ENCODE peak calls at places on chromosome 20, in four cellular contexts. One of them, this sample, is unnamed.

GRCh38 chr20:62955519-62956386 is 3.2 kb downstream of the SLC17A9 start:
- DNase-seq in lung: no peak
- DNase-seq in transverse colon: peak; percentile 38
- DNase-seq in PC-3: no peak
- DNase-seq in this sample: no peak

GRCh38 chr20:43926691-43927090 is 12.0 kb downstream of the TOX2 start:
- DNase-seq in transverse colon: no peak
- DNase-seq in PC-3: no peak
- DNase-seq in lung: no peak
- DNase-seq in this sample: no peak

GRCh38 chr20:8808180-8808535 is 260.7 kb upstream of the PLCB4 start:
- DNase-seq in lung: no peak
- DNase-seq in PC-3: no peak
- DNase-seq in transverse colon: no peak
- DNase-seq in this sample: no peak

GRCh38 chr20:46270977-46271744 is 37.1 kb downstream of the CDH22 start:
- DNase-seq in lung: no peak
- DNase-seq in transverse colon: no peak
- DNase-seq in PC-3: no peak
- DNase-seq in this sample: no peak

GRCh38 chr20:13510837-13511488 is 127.8 kb downstream of the TASP1 start:
- DNase-seq in PC-3: no peak
- DNase-seq in lung: no peak
- DNase-seq in transverse colon: no peak
- DNase-seq in this sample: no peak

GRCh38 chr20:32626859-32627636 is 41.9 kb upstream of the NOL4L start:
- DNase-seq in PC-3: no peak
- DNase-seq in transverse colon: peak; percentile 24
- DNase-seq in lung: no peak
- DNase-seq in this sample: no peak

GRCh38 chr20:55790178-55790577 is 215.1 kb downstream of the CBLN4 start:
- DNase-seq in PC-3: no peak
- DNase-seq in lung: no peak
- DNase-seq in transverse colon: no peak
- DNase-seq in this sample: no peak

GRCh38 chr20:1281279-1282057 is 15.4 kb downstream of the SNPH start:
- DNase-seq in lung: no peak
- DNase-seq in PC-3: no peak
- DNase-seq in transverse colon: no peak
- DNase-seq in this sample: peak; percentile 33

GRCh38 chr20:6863798-6864201 is 96.3 kb downstream of the BMP2 start:
- DNase-seq in transverse colon: no peak
- DNase-seq in lung: no peak
- DNase-seq in PC-3: no peak
- DNase-seq in this sample: no peak

GRCh38 chr20:23445596-23446217 is 6.2 kb downstream of the CSTL1 start:
- DNase-seq in transverse colon: no peak
- DNase-seq in lung: no peak
- DNase-seq in PC-3: peak; percentile 93
- DNase-seq in this sample: no peak

GRCh38 chr20:7980332-7981046 is 39.1 kb downstream of the TMX4 start:
- DNase-seq in transverse colon: no peak
- DNase-seq in PC-3: peak; percentile 62
- DNase-seq in lung: no peak
- DNase-seq in this sample: no peak

GRCh38 chr20:6632187-6632586 is 135.3 kb upstream of the BMP2 start:
- DNase-seq in transverse colon: peak; percentile 26
- DNase-seq in lung: no peak
- DNase-seq in PC-3: no peak
- DNase-seq in this sample: no peak

GRCh38 chr20:58389324-58389967 is 417 bp downstream of the VAPB start:
- DNase-seq in lung: peak; percentile 28
- DNase-seq in transverse colon: peak; percentile 48
- DNase-seq in PC-3: peak; percentile 52
- DNase-seq in this sample: no peak

GRCh38 chr20:33811763-33812672 is 870 bp downstream of the CHMP4B start:
- DNase-seq in lung: peak; percentile 69
- DNase-seq in transverse colon: peak; percentile 67
- DNase-seq in PC-3: peak; percentile 66
- DNase-seq in this sample: peak; percentile 83

GRCh38 chr20:37475258-37475657 is 45.8 kb upstream of the NNAT start:
- DNase-seq in lung: no peak
- DNase-seq in transverse colon: no peak
- DNase-seq in PC-3: no peak
- DNase-seq in this sample: no peak

GRCh38 chr20:53434662-53435061 is 159.0 kb downstream of the ZNF217 start:
- DNase-seq in PC-3: no peak
- DNase-seq in lung: no peak
- DNase-seq in transverse colon: no peak
- DNase-seq in this sample: no peak

GRCh38 chr20:43843096-43843964 is 71.3 kb upstream of the TOX2 start:
- DNase-seq in PC-3: peak; percentile 96
- DNase-seq in lung: peak; percentile 11
- DNase-seq in transverse colon: no peak
- DNase-seq in this sample: no peak

GRCh38 chr20:19288061-19288460 is 75.6 kb downstream of the SLC24A3 start:
- DNase-seq in PC-3: no peak
- DNase-seq in lung: no peak
- DNase-seq in transverse colon: no peak
- DNase-seq in this sample: no peak

GRCh38 chr20:25421107-25421506 is 13.6 kb downstream of the GINS1 start:
- DNase-seq in lung: no peak
- DNase-seq in transverse colon: no peak
- DNase-seq in PC-3: no peak
- DNase-seq in this sample: no peak

GRCh38 chr20:18001131-18001921 is 32.5 kb downstream of the MGME1 start:
- DNase-seq in PC-3: peak; percentile 69
- DNase-seq in transverse colon: peak; percentile 44
- DNase-seq in lung: peak; percentile 50
- DNase-seq in this sample: peak; percentile 78

GRCh38 chr20:62606551-62607201 is 35.6 kb upstream of the SLCO4A1 start:
- DNase-seq in transverse colon: peak; percentile 28
- DNase-seq in PC-3: no peak
- DNase-seq in lung: no peak
- DNase-seq in this sample: no peak

GRCh38 chr20:35511814-35512420 is 17.5 kb downstream of the C20orf173 start:
- DNase-seq in lung: no peak
- DNase-seq in transverse colon: peak; percentile 30
- DNase-seq in PC-3: peak; percentile 68
- DNase-seq in this sample: no peak

GRCh38 chr20:37876863-37877262 is 26.1 kb upstream of the VSTM2L start:
- DNase-seq in lung: no peak
- DNase-seq in PC-3: no peak
- DNase-seq in transverse colon: no peak
- DNase-seq in this sample: no peak

GRCh38 chr20:63693975-63694595 is 2.4 kb upstream of the TNFRSF6B start:
- DNase-seq in lung: no peak
- DNase-seq in transverse colon: no peak
- DNase-seq in PC-3: no peak
- DNase-seq in this sample: peak; percentile 69

GRCh38 chr20:835220-836045 is 1.9 kb downstream of the FAM110A start:
- DNase-seq in lung: no peak
- DNase-seq in PC-3: no peak
- DNase-seq in transverse colon: no peak
- DNase-seq in this sample: no peak

GRCh38 chr20:44640522-44640921 is 11.0 kb downstream of the ADA start:
- DNase-seq in PC-3: no peak
- DNase-seq in lung: no peak
- DNase-seq in transverse colon: no peak
- DNase-seq in this sample: no peak

GRCh38 chr20:7586481-7586880 is 353.8 kb downstream of the HAO1 start:
- DNase-seq in transverse colon: no peak
- DNase-seq in PC-3: no peak
- DNase-seq in lung: no peak
- DNase-seq in this sample: no peak

GRCh38 chr20:1245578-1245977 is 19.7 kb downstream of the RAD21L1 start:
- DNase-seq in lung: no peak
- DNase-seq in transverse colon: no peak
- DNase-seq in PC-3: no peak
- DNase-seq in this sample: no peak

GRCh38 chr20:19275630-19276071 is 63.2 kb downstream of the SLC24A3 start:
- DNase-seq in PC-3: no peak
- DNase-seq in transverse colon: peak; percentile 63
- DNase-seq in lung: peak; percentile 79
- DNase-seq in this sample: peak; percentile 79

GRCh38 chr20:61954276-61955021 is 111.2 kb downstream of the TAF4 start:
- DNase-seq in lung: no peak
- DNase-seq in transverse colon: no peak
- DNase-seq in PC-3: no peak
- DNase-seq in this sample: no peak

GRCh38 chr20:1811621-1812498 is 83.3 kb upstream of the SIRPA start:
- DNase-seq in PC-3: no peak
- DNase-seq in lung: no peak
- DNase-seq in transverse colon: no peak
- DNase-seq in this sample: no peak

GRCh38 chr20:63183422-63184146 is 32.3 kb downstream of the YTHDF1 start:
- DNase-seq in lung: peak; percentile 34
- DNase-seq in transverse colon: peak; percentile 27
- DNase-seq in PC-3: peak; percentile 64
- DNase-seq in this sample: no peak

GRCh38 chr20:24782801-24783630 is 166.1 kb upstream of the CST7 start:
- DNase-seq in lung: no peak
- DNase-seq in transverse colon: no peak
- DNase-seq in PC-3: peak; percentile 28
- DNase-seq in this sample: no peak

GRCh38 chr20:36506253-36506652 is 35.1 kb upstream of the MYL9 start:
- DNase-seq in transverse colon: no peak
- DNase-seq in PC-3: peak; percentile 42
- DNase-seq in lung: no peak
- DNase-seq in this sample: no peak

GRCh38 chr20:35307666-35308653 is 15.7 kb upstream of the FAM83C start:
- DNase-seq in transverse colon: no peak
- DNase-seq in PC-3: peak; percentile 94
- DNase-seq in lung: no peak
- DNase-seq in this sample: no peak

GRCh38 chr20:21102691-21103311 is 3.4 kb downstream of the LINC00237 start:
- DNase-seq in lung: peak; percentile 42
- DNase-seq in PC-3: no peak
- DNase-seq in transverse colon: peak; percentile 47
- DNase-seq in this sample: no peak

GRCh38 chr20:16689906-16690305 is 39.9 kb upstream of the SNRPB2 start:
- DNase-seq in lung: no peak
- DNase-seq in PC-3: no peak
- DNase-seq in transverse colon: no peak
- DNase-seq in this sample: no peak
- H3K27ac ChIP-seq in lung: no peak overlapping the region
- H3K27ac ChIP-seq in PC-3: no peak overlapping the region
- H3K27ac ChIP-seq in transverse colon: no peak overlapping the region
- H3K27ac ChIP-seq in this sample: no peak overlapping the region

GRCh38 chr20:3686867-3687321 is 5.1 kb upstream of the ADAM33 start:
- DNase-seq in transverse colon: peak; percentile 81
- DNase-seq in PC-3: peak; percentile 72
- DNase-seq in lung: peak; percentile 58
- DNase-seq in this sample: peak; percentile 91
- TF ChIP-seq CTCF in transverse colon: no peak
- TF ChIP-seq CTCF in PC-3: no peak
- TF ChIP-seq CTCF in lung: no peak
- TF ChIP-seq CTCF in this sample: no peak

DNA sequence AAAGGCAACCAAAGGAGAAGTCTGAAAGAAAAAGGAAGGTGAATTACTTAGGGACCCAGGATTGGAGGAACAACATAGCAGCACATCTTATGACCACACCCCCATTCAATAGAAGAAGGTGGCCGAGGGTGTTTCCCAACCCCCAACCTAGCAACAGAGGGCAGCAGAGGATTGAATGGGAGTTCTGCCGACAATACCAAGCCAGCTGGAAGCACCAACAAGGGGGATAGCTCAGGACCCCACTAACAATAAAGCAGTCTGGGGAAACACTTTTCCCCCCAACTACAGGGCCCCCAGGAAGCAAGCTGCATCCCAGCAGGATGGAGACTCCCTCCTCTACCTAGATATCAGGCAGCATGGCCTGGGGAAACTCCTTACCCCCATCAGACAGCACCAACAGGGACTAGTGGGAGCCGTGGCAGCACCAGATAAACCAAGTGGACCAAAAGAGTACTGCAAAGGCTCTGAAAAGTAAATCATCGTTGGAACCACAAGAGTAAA is 67.7 kb downstream of the ZHX3 start:
- DNase-seq in PC-3: peak; percentile 25
- DNase-seq in transverse colon: no peak
- DNase-seq in lung: no peak
- DNase-seq in this sample: no peak
- H3K27ac ChIP-seq in PC-3: peak overlapping the region; percentile 81
- H3K27ac ChIP-seq in transverse colon: peak overlapping the region; percentile 88
- H3K27ac ChIP-seq in lung: peak overlapping the region; percentile 78
- H3K27ac ChIP-seq in this sample: peak overlapping the region; percentile 80

DNA sequence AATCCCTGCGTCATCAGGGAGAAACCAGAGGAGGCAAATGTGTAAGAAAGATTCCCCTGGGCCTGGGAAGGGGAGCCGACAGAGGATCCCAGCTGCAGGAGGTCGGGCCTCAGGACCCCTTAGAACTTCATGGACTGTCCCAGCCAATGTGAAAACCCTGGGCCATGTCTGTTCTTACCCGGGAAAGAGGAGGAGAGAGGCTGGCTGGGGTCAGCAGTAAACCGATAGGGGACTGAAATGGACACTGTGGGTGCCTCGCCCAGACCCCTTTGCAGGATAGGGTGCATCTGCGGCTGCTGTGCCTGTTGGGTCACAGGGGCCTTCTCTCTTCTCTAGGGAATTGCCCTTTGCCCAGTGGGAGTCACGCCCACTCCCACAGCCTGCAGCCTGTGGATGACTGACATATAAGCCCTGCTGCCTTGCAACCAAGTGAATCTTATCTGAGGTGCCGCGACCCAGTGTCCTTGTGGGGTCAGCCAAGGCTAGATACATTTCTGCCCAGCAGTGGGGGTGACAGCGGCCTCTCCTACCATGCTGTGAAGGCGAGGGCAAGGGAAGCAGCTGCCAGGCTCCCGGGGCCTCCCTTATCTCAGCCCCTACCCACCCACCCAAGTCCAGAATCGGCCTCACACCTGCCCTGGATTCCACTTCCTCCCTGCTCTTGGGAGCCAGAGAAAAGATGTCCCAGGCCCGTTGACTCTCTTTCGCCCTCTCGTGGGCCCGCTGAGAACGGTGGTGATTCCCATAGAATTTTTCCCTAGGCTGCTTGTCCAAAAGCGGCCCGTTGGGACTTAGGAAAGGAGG is 76.2 kb upstream of the RNF24 start:
- DNase-seq in lung: peak; percentile 64
- DNase-seq in PC-3: peak; percentile 76
- DNase-seq in transverse colon: peak; percentile 66
- DNase-seq in this sample: peak; percentile 73
- TF ChIP-seq CTCF in lung: peak; percentile 9
- TF ChIP-seq CTCF in PC-3: peak; percentile 71
- TF ChIP-seq CTCF in transverse colon: peak; percentile 62
- TF ChIP-seq CTCF in this sample: peak; percentile 69

GRCh38 chr20:50646483-50646996 is 44.8 kb downstream of the RIPOR3 start:
- DNase-seq in transverse colon: no peak
- DNase-seq in PC-3: peak; percentile 39
- DNase-seq in lung: no peak
- DNase-seq in this sample: no peak
- H3K27ac ChIP-seq in transverse colon: peak overlapping the region; percentile 83
- H3K27ac ChIP-seq in PC-3: peak overlapping the region; percentile 75
- H3K27ac ChIP-seq in lung: peak overlapping the region; percentile 70
- H3K27ac ChIP-seq in this sample: peak overlapping the region; percentile 66

This sample was measured in coronary artery.